ENCODE peak calls at places on chromosome 2, in six cellular contexts. One of them, this sample, is unnamed.

GRCh38 chr2:112588611-112589045 is 4.2 kb downstream of the CHCHD5 start:
- DNase-seq in iPS-NIHi11: no peak
- DNase-seq in chondrocyte: no peak
- DNase-seq in KBM-7: no peak
- DNase-seq in neural crest cell: no peak
- DNase-seq in MCF 10A: no peak
- DNase-seq in this sample: no peak

GRCh38 chr2:128388414-128389032 is 69.9 kb upstream of the HS6ST1 start:
- DNase-seq in iPS-NIHi11: no peak
- DNase-seq in chondrocyte: peak
- DNase-seq in KBM-7: no peak
- DNase-seq in neural crest cell: no peak
- DNase-seq in MCF 10A: no peak
- DNase-seq in this sample: no peak

GRCh38 chr2:171902840-171903420 is 8.9 kb upstream of the SLC25A12 start:
- DNase-seq in iPS-NIHi11: no peak
- DNase-seq in chondrocyte: no peak
- DNase-seq in KBM-7: no peak
- DNase-seq in neural crest cell: no peak
- DNase-seq in MCF 10A: no peak
- DNase-seq in this sample: no peak

GRCh38 chr2:165277295-165277694 is 38.1 kb downstream of the SCN2A start:
- DNase-seq in iPS-NIHi11: no peak
- DNase-seq in chondrocyte: no peak
- DNase-seq in KBM-7: no peak
- DNase-seq in neural crest cell: no peak
- DNase-seq in MCF 10A: no peak
- DNase-seq in this sample: no peak

GRCh38 chr2:203535078-203535783 is at the start of gene RAPH1:
- DNase-seq in iPS-NIHi11: peak
- DNase-seq in chondrocyte: peak
- DNase-seq in KBM-7: peak
- DNase-seq in neural crest cell: peak
- DNase-seq in MCF 10A: peak
- DNase-seq in this sample: peak

GRCh38 chr2:98180456-98180855 is 93.5 kb downstream of the VWA3B start:
- DNase-seq in iPS-NIHi11: no peak
- DNase-seq in chondrocyte: no peak
- DNase-seq in KBM-7: no peak
- DNase-seq in neural crest cell: no peak
- DNase-seq in MCF 10A: peak
- DNase-seq in this sample: peak

GRCh38 chr2:170974304-170974993 is 45.4 kb downstream of the GORASP2 start:
- DNase-seq in iPS-NIHi11: peak
- DNase-seq in chondrocyte: no peak
- DNase-seq in KBM-7: no peak
- DNase-seq in neural crest cell: no peak
- DNase-seq in MCF 10A: peak
- DNase-seq in this sample: no peak

GRCh38 chr2:116809074-116809473 is 1005.4 kb upstream of the DDX18 start:
- DNase-seq in iPS-NIHi11: no peak
- DNase-seq in chondrocyte: no peak
- DNase-seq in KBM-7: no peak
- DNase-seq in neural crest cell: no peak
- DNase-seq in MCF 10A: peak
- DNase-seq in this sample: no peak

GRCh38 chr2:165794520-165794882 is 454 bp upstream of the GALNT3 start:
- DNase-seq in iPS-NIHi11: peak
- DNase-seq in chondrocyte: no peak
- DNase-seq in KBM-7: peak
- DNase-seq in neural crest cell: no peak
- DNase-seq in MCF 10A: peak
- DNase-seq in this sample: no peak

This sample was measured in RKO.